ENCODE peak calls at places on chromosomes 4 and X, in four cellular contexts. B, K, G and D are unnamed samples.

GRCh38 chrX:153551135-153551534 is 33.7 kb downstream of the ATP2B3 start:
- DNase-seq in B (no peak), K (no peak), G (no peak), D (no peak)

GRCh38 chr4:18815779-18816173 is 794.2 kb upstream of the LCORL start:
- DNase-seq in B (no peak), K (no peak), G (no peak), D (no peak)

GRCh38 chr4:78602334-78602733 is 50.8 kb downstream of the ANXA3 start:
- DNase-seq in B (no peak), K (no peak), G (no peak), D (no peak)

GRCh38 chr4:80266902-80267380 is 477 bp downstream of the FGF5 start:
- DNase-seq in B (no peak), K (no peak), G (no peak), D (no peak)

GRCh38 chr4:110982486-110982885 is 359.6 kb upstream of the PITX2 start:
- DNase-seq in B (no peak), K (no peak), G (no peak), D (no peak)

GRCh38 chr4:20393486-20394100 is 141.9 kb downstream of the SLIT2 start:
- DNase-seq in B (no peak), K (no peak), G (no peak), D (no peak)

GRCh38 chrX:17005712-17006372 is 59.4 kb downstream of the REPS2 start:
- DNase-seq in B (no peak), K (no peak), G (no peak), D (no peak)

GRCh38 chr4:13910556-13910955 is 283.0 kb upstream of the BOD1L1 start:
- DNase-seq in B (no peak), K (no peak), G (no peak), D (no peak)

GRCh38 chr4:144578681-144579080 is 67.3 kb upstream of the HHIP start:
- DNase-seq in B (no peak), K (no peak), G (no peak), D (no peak)

GRCh38 chrX:70183091-70183490 is 5.8 kb downstream of the DGAT2L6 start:
- DNase-seq in B (no peak), K (no peak), G (no peak), D (no peak)

GRCh38 chr4:24103434-24104168 is 213.8 kb upstream of the PPARGC1A start:
- DNase-seq in B (no peak), K (no peak), G (no peak), D (no peak)

GRCh38 chr4:48380583-48381167 is 39.3 kb downstream of the SLAIN2 start:
- DNase-seq in B (no peak), K (no peak), G (no peak), D (no peak)

GRCh38 chrX:10054396-10054795 is 87.2 kb downstream of the CLDN34 start:
- DNase-seq in B (no peak), K (no peak), G (no peak), D (no peak)

GRCh38 chr4:78527555-78527954 is 24.0 kb upstream of the ANXA3 start:
- DNase-seq in B (no peak), K (no peak), G (no peak), D (no peak)

GRCh38 chr4:41077628-41078027 is 136.7 kb downstream of the APBB2 start:
- DNase-seq in B (no peak), K (no peak), G (no peak), D (no peak)

GRCh38 chr4:7652906-7653305 is 218.2 kb upstream of the PSAPL1 start:
- DNase-seq in B (no peak), K (no peak), G (no peak), D (no peak)

GRCh38 chrX:50375481-50376267 is 95.0 kb downstream of the DGKK start:
- DNase-seq in B (no peak), K (no peak), G (no peak), D (no peak)

GRCh38 chrX:23621621-23622265 is 45.5 kb upstream of the PRDX4 start:
- DNase-seq in B (no peak), K (no peak), G (no peak), D (no peak)

GRCh38 chr4:153514001-153514526 is 47.9 kb downstream of the TMEM131L start:
- DNase-seq in B (no peak), K (no peak), G (no peak), D (no peak)

GRCh38 chrX:68511255-68511654 is 12.4 kb downstream of the YIPF6 start:
- DNase-seq in B (no peak), K (no peak), G (no peak), D (no peak)

GRCh38 chrX:123173833-123174232 is 10.2 kb upstream of the GRIA3 start:
- DNase-seq in B (no peak), K (no peak), G (no peak), D (no peak)

GRCh38 chr4:94504545-94504944 is 52.8 kb downstream of the PDLIM5 start:
- DNase-seq in B (no peak), K (no peak), G (no peak), D (no peak)